ENCODE peak calls at places on chromosomes 3 and 15, in eight cellular contexts. One of them, this sample, is unnamed.

GRCh38 chr3:15420871-15421270 is 6.5 kb downstream of the METTL6 start:
- DNase-seq in ACHN: no peak
- DNase-seq in activated CD4-positive, alpha-beta T cell treated with anti-CD3 and anti-CD28 coated beads for 24 hours: no peak
- DNase-seq in activated T-helper 1 cell treated with anti-CD3 and anti-CD28 coated beads, Interleukin-12 subunit alpha, Interleukin-12 subunit beta, Interleukin-2, Interleukin-4 antibody, amounts not matched to agents 30 ng/mL and 10 ng/mL and 1 ng/mL, durations not matched to agents 14 hours and 24 hours and 36 hours: no peak
- DNase-seq in NCI-H2029: no peak
- DNase-seq in WTC11: no peak
- DNase-seq in transverse colon: no peak
- DNase-seq in HS-27A: no peak
- DNase-seq in this sample: no peak

GRCh38 chr3:76943058-76943457 is 96.8 kb upstream of the ROBO2 start:
- DNase-seq in NCI-H2029: no peak
- DNase-seq in WTC11: no peak
- DNase-seq in HS-27A: no peak
- DNase-seq in activated CD4-positive, alpha-beta T cell treated with anti-CD3 and anti-CD28 coated beads for 24 hours: no peak
- DNase-seq in activated T-helper 1 cell treated with anti-CD3 and anti-CD28 coated beads, Interleukin-12 subunit alpha, Interleukin-12 subunit beta, Interleukin-2, Interleukin-4 antibody, amounts not matched to agents 30 ng/mL and 10 ng/mL and 1 ng/mL, durations not matched to agents 14 hours and 24 hours and 36 hours: no peak
- DNase-seq in transverse colon: no peak
- DNase-seq in ACHN: no peak
- DNase-seq in this sample: no peak

GRCh38 chr3:189071452-189071851 is 100.3 kb upstream of the TPRG1 start:
- DNase-seq in NCI-H2029: no peak
- DNase-seq in transverse colon: no peak
- DNase-seq in WTC11: no peak
- DNase-seq in ACHN: no peak
- DNase-seq in activated CD4-positive, alpha-beta T cell treated with anti-CD3 and anti-CD28 coated beads for 24 hours: no peak
- DNase-seq in HS-27A: no peak
- DNase-seq in activated T-helper 1 cell treated with anti-CD3 and anti-CD28 coated beads, Interleukin-12 subunit alpha, Interleukin-12 subunit beta, Interleukin-2, Interleukin-4 antibody, amounts not matched to agents 30 ng/mL and 10 ng/mL and 1 ng/mL, durations not matched to agents 14 hours and 24 hours and 36 hours: no peak
- DNase-seq in this sample: no peak

GRCh38 chr3:60542981-60543380 is 708.3 kb downstream of the FHIT start:
- DNase-seq in activated CD4-positive, alpha-beta T cell treated with anti-CD3 and anti-CD28 coated beads for 24 hours: no peak
- DNase-seq in HS-27A: no peak
- DNase-seq in NCI-H2029: no peak
- DNase-seq in activated T-helper 1 cell treated with anti-CD3 and anti-CD28 coated beads, Interleukin-12 subunit alpha, Interleukin-12 subunit beta, Interleukin-2, Interleukin-4 antibody, amounts not matched to agents 30 ng/mL and 10 ng/mL and 1 ng/mL, durations not matched to agents 14 hours and 24 hours and 36 hours: no peak
- DNase-seq in ACHN: no peak
- DNase-seq in WTC11: no peak
- DNase-seq in transverse colon: no peak
- DNase-seq in this sample: no peak

GRCh38 chr3:136237103-136237502 is 13.0 kb upstream of the PCCB start:
- DNase-seq in ACHN: no peak
- DNase-seq in NCI-H2029: no peak
- DNase-seq in transverse colon: no peak
- DNase-seq in WTC11: no peak
- DNase-seq in activated T-helper 1 cell treated with anti-CD3 and anti-CD28 coated beads, Interleukin-12 subunit alpha, Interleukin-12 subunit beta, Interleukin-2, Interleukin-4 antibody, amounts not matched to agents 30 ng/mL and 10 ng/mL and 1 ng/mL, durations not matched to agents 14 hours and 24 hours and 36 hours: no peak
- DNase-seq in HS-27A: no peak
- DNase-seq in activated CD4-positive, alpha-beta T cell treated with anti-CD3 and anti-CD28 coated beads for 24 hours: no peak
- DNase-seq in this sample: no peak

GRCh38 chr3:183698318-183698731 is 728 bp downstream of the YEATS2 start:
- DNase-seq in activated CD4-positive, alpha-beta T cell treated with anti-CD3 and anti-CD28 coated beads for 24 hours: peak
- DNase-seq in ACHN: peak
- DNase-seq in transverse colon: peak
- DNase-seq in NCI-H2029: no peak
- DNase-seq in WTC11: no peak
- DNase-seq in HS-27A: no peak
- DNase-seq in activated T-helper 1 cell treated with anti-CD3 and anti-CD28 coated beads, Interleukin-12 subunit alpha, Interleukin-12 subunit beta, Interleukin-2, Interleukin-4 antibody, amounts not matched to agents 30 ng/mL and 10 ng/mL and 1 ng/mL, durations not matched to agents 14 hours and 24 hours and 36 hours: peak
- DNase-seq in this sample: peak

GRCh38 chr3:24299801-24300626 is 194.6 kb downstream of the THRB start:
- DNase-seq in transverse colon: no peak
- DNase-seq in activated T-helper 1 cell treated with anti-CD3 and anti-CD28 coated beads, Interleukin-12 subunit alpha, Interleukin-12 subunit beta, Interleukin-2, Interleukin-4 antibody, amounts not matched to agents 30 ng/mL and 10 ng/mL and 1 ng/mL, durations not matched to agents 14 hours and 24 hours and 36 hours: no peak
- DNase-seq in ACHN: peak
- DNase-seq in activated CD4-positive, alpha-beta T cell treated with anti-CD3 and anti-CD28 coated beads for 24 hours: no peak
- DNase-seq in WTC11: no peak
- DNase-seq in HS-27A: peak
- DNase-seq in NCI-H2029: no peak
- DNase-seq in this sample: peak

GRCh38 chr15:25173241-25174028 is 218.6 kb downstream of the SNRPN start:
- DNase-seq in HS-27A: no peak
- DNase-seq in WTC11: no peak
- DNase-seq in activated CD4-positive, alpha-beta T cell treated with anti-CD3 and anti-CD28 coated beads for 24 hours: no peak
- DNase-seq in activated T-helper 1 cell treated with anti-CD3 and anti-CD28 coated beads, Interleukin-12 subunit alpha, Interleukin-12 subunit beta, Interleukin-2, Interleukin-4 antibody, amounts not matched to agents 30 ng/mL and 10 ng/mL and 1 ng/mL, durations not matched to agents 14 hours and 24 hours and 36 hours: no peak
- DNase-seq in ACHN: no peak
- DNase-seq in NCI-H2029: no peak
- DNase-seq in transverse colon: no peak
- DNase-seq in this sample: no peak

GRCh38 chr3:123627673-123628670 is 43.1 kb upstream of the HACD2 start:
- DNase-seq in transverse colon: peak
- DNase-seq in activated T-helper 1 cell treated with anti-CD3 and anti-CD28 coated beads, Interleukin-12 subunit alpha, Interleukin-12 subunit beta, Interleukin-2, Interleukin-4 antibody, amounts not matched to agents 30 ng/mL and 10 ng/mL and 1 ng/mL, durations not matched to agents 14 hours and 24 hours and 36 hours: no peak
- DNase-seq in ACHN: no peak
- DNase-seq in HS-27A: no peak
- DNase-seq in NCI-H2029: peak
- DNase-seq in activated CD4-positive, alpha-beta T cell treated with anti-CD3 and anti-CD28 coated beads for 24 hours: no peak
- DNase-seq in WTC11: no peak
- DNase-seq in this sample: no peak

GRCh38 chr3:127717357-127718243 is 44.8 kb downstream of the ABTB1 start:
- DNase-seq in NCI-H2029: no peak
- DNase-seq in transverse colon: no peak
- DNase-seq in activated CD4-positive, alpha-beta T cell treated with anti-CD3 and anti-CD28 coated beads for 24 hours: no peak
- DNase-seq in WTC11: no peak
- DNase-seq in HS-27A: no peak
- DNase-seq in activated T-helper 1 cell treated with anti-CD3 and anti-CD28 coated beads, Interleukin-12 subunit alpha, Interleukin-12 subunit beta, Interleukin-2, Interleukin-4 antibody, amounts not matched to agents 30 ng/mL and 10 ng/mL and 1 ng/mL, durations not matched to agents 14 hours and 24 hours and 36 hours: no peak
- DNase-seq in ACHN: no peak
- DNase-seq in this sample: no peak

GRCh38 chr3:65245133-65246076 is 557.6 kb upstream of the ADAMTS9 start:
- DNase-seq in activated T-helper 1 cell treated with anti-CD3 and anti-CD28 coated beads, Interleukin-12 subunit alpha, Interleukin-12 subunit beta, Interleukin-2, Interleukin-4 antibody, amounts not matched to agents 30 ng/mL and 10 ng/mL and 1 ng/mL, durations not matched to agents 14 hours and 24 hours and 36 hours: no peak
- DNase-seq in ACHN: no peak
- DNase-seq in activated CD4-positive, alpha-beta T cell treated with anti-CD3 and anti-CD28 coated beads for 24 hours: no peak
- DNase-seq in HS-27A: no peak
- DNase-seq in transverse colon: no peak
- DNase-seq in NCI-H2029: no peak
- DNase-seq in WTC11: no peak
- DNase-seq in this sample: peak

GRCh38 chr15:69305204-69305931 is 6.7 kb downstream of the PAQR5 start:
- DNase-seq in ACHN: peak
- DNase-seq in WTC11: no peak
- DNase-seq in NCI-H2029: no peak
- DNase-seq in HS-27A: peak
- DNase-seq in activated CD4-positive, alpha-beta T cell treated with anti-CD3 and anti-CD28 coated beads for 24 hours: no peak
- DNase-seq in transverse colon: peak
- DNase-seq in activated T-helper 1 cell treated with anti-CD3 and anti-CD28 coated beads, Interleukin-12 subunit alpha, Interleukin-12 subunit beta, Interleukin-2, Interleukin-4 antibody, amounts not matched to agents 30 ng/mL and 10 ng/mL and 1 ng/mL, durations not matched to agents 14 hours and 24 hours and 36 hours: no peak
- DNase-seq in this sample: no peak

GRCh38 chr3:195711813-195712534 is 8.8 kb upstream of the MUC20 start:
- DNase-seq in ACHN: no peak
- DNase-seq in activated CD4-positive, alpha-beta T cell treated with anti-CD3 and anti-CD28 coated beads for 24 hours: no peak
- DNase-seq in activated T-helper 1 cell treated with anti-CD3 and anti-CD28 coated beads, Interleukin-12 subunit alpha, Interleukin-12 subunit beta, Interleukin-2, Interleukin-4 antibody, amounts not matched to agents 30 ng/mL and 10 ng/mL and 1 ng/mL, durations not matched to agents 14 hours and 24 hours and 36 hours: no peak
- DNase-seq in HS-27A: no peak
- DNase-seq in WTC11: no peak
- DNase-seq in transverse colon: no peak
- DNase-seq in NCI-H2029: no peak
- DNase-seq in this sample: no peak

GRCh38 chr3:31639828-31640227 is 107.1 kb downstream of the STT3B start:
- DNase-seq in activated CD4-positive, alpha-beta T cell treated with anti-CD3 and anti-CD28 coated beads for 24 hours: no peak
- DNase-seq in NCI-H2029: no peak
- DNase-seq in WTC11: no peak
- DNase-seq in ACHN: no peak
- DNase-seq in HS-27A: no peak
- DNase-seq in activated T-helper 1 cell treated with anti-CD3 and anti-CD28 coated beads, Interleukin-12 subunit alpha, Interleukin-12 subunit beta, Interleukin-2, Interleukin-4 antibody, amounts not matched to agents 30 ng/mL and 10 ng/mL and 1 ng/mL, durations not matched to agents 14 hours and 24 hours and 36 hours: no peak
- DNase-seq in transverse colon: no peak
- DNase-seq in this sample: no peak

GRCh38 chr15:20340331-20340811 is 201.2 kb downstream of the GOLGA6L6 start:
- DNase-seq in WTC11: peak
- DNase-seq in activated T-helper 1 cell treated with anti-CD3 and anti-CD28 coated beads, Interleukin-12 subunit alpha, Interleukin-12 subunit beta, Interleukin-2, Interleukin-4 antibody, amounts not matched to agents 30 ng/mL and 10 ng/mL and 1 ng/mL, durations not matched to agents 14 hours and 24 hours and 36 hours: no peak
- DNase-seq in activated CD4-positive, alpha-beta T cell treated with anti-CD3 and anti-CD28 coated beads for 24 hours: no peak
- DNase-seq in ACHN: no peak
- DNase-seq in NCI-H2029: no peak
- DNase-seq in HS-27A: no peak
- DNase-seq in transverse colon: no peak
- DNase-seq in this sample: peak

GRCh38 chr15:35496585-35496984 is 49.4 kb downstream of the DPH6 start:
- DNase-seq in activated CD4-positive, alpha-beta T cell treated with anti-CD3 and anti-CD28 coated beads for 24 hours: no peak
- DNase-seq in ACHN: no peak
- DNase-seq in NCI-H2029: no peak
- DNase-seq in activated T-helper 1 cell treated with anti-CD3 and anti-CD28 coated beads, Interleukin-12 subunit alpha, Interleukin-12 subunit beta, Interleukin-2, Interleukin-4 antibody, amounts not matched to agents 30 ng/mL and 10 ng/mL and 1 ng/mL, durations not matched to agents 14 hours and 24 hours and 36 hours: no peak
- DNase-seq in WTC11: no peak
- DNase-seq in HS-27A: no peak
- DNase-seq in transverse colon: no peak
- DNase-seq in this sample: no peak

This sample was measured in lung microvascular endothelial cell.